ENCODE peak calls at places on chromosomes 5 and 9, in nine cellular contexts. One of them, this sample, is unnamed.

GRCh38 chr5:170844651-170845050 is 17.2 kb upstream of the RANBP17 start:
- DNase-seq in SW480: no peak
- DNase-seq in C1 segment of cervical spinal cord: no peak
- DNase-seq in adipocyte: no peak
- DNase-seq in hepatocyte: no peak
- DNase-seq in kidney tubule cell: no peak
- DNase-seq in sigmoid colon: no peak
- DNase-seq in GM12891: no peak
- DNase-seq in progenitor cell of endocrine pancreas: no peak
- DNase-seq in this sample: no peak

GRCh38 chr5:74075496-74075895 is 449.5 kb downstream of the ARHGEF28 start:
- DNase-seq in SW480: no peak
- DNase-seq in C1 segment of cervical spinal cord: no peak
- DNase-seq in adipocyte: no peak
- DNase-seq in hepatocyte: no peak
- DNase-seq in kidney tubule cell: no peak
- DNase-seq in sigmoid colon: no peak
- DNase-seq in GM12891: no peak
- DNase-seq in progenitor cell of endocrine pancreas: no peak
- DNase-seq in this sample: no peak

GRCh38 chr5:160357861-160358411 is 12.5 kb downstream of the C1QTNF2 start:
- DNase-seq in SW480: no peak
- DNase-seq in C1 segment of cervical spinal cord: no peak
- DNase-seq in adipocyte: no peak
- DNase-seq in hepatocyte: no peak
- DNase-seq in kidney tubule cell: no peak
- DNase-seq in sigmoid colon: peak
- DNase-seq in GM12891: no peak
- DNase-seq in progenitor cell of endocrine pancreas: no peak
- DNase-seq in this sample: no peak

GRCh38 chr9:19255112-19255511 is 24.6 kb downstream of the DENND4C start:
- DNase-seq in SW480: no peak
- DNase-seq in C1 segment of cervical spinal cord: no peak
- DNase-seq in adipocyte: no peak
- DNase-seq in hepatocyte: no peak
- DNase-seq in kidney tubule cell: no peak
- DNase-seq in sigmoid colon: no peak
- DNase-seq in GM12891: no peak
- DNase-seq in progenitor cell of endocrine pancreas: no peak
- DNase-seq in this sample: no peak

GRCh38 chr9:134712243-134712642 is 70.6 kb downstream of the COL5A1 start:
- DNase-seq in SW480: no peak
- DNase-seq in C1 segment of cervical spinal cord: no peak
- DNase-seq in adipocyte: no peak
- DNase-seq in hepatocyte: no peak
- DNase-seq in kidney tubule cell: no peak
- DNase-seq in sigmoid colon: no peak
- DNase-seq in GM12891: no peak
- DNase-seq in progenitor cell of endocrine pancreas: no peak
- DNase-seq in this sample: no peak

GRCh38 chr5:151213803-151214613 is 9.9 kb downstream of the CCDC69 start:
- DNase-seq in SW480: peak
- DNase-seq in C1 segment of cervical spinal cord: no peak
- DNase-seq in adipocyte: peak
- DNase-seq in hepatocyte: peak
- DNase-seq in kidney tubule cell: no peak
- DNase-seq in sigmoid colon: peak
- DNase-seq in GM12891: peak
- DNase-seq in progenitor cell of endocrine pancreas: no peak
- DNase-seq in this sample: no peak

GRCh38 chr5:167232675-167233074 is 1058.8 kb upstream of the WWC1 start:
- DNase-seq in SW480: no peak
- DNase-seq in C1 segment of cervical spinal cord: no peak
- DNase-seq in adipocyte: peak
- DNase-seq in hepatocyte: no peak
- DNase-seq in kidney tubule cell: no peak
- DNase-seq in sigmoid colon: no peak
- DNase-seq in GM12891: no peak
- DNase-seq in progenitor cell of endocrine pancreas: no peak
- DNase-seq in this sample: no peak

GRCh38 chr9:129139233-129139992 is 28.2 kb downstream of the PTPA start:
- DNase-seq in SW480: peak
- DNase-seq in C1 segment of cervical spinal cord: no peak
- DNase-seq in adipocyte: peak
- DNase-seq in hepatocyte: peak
- DNase-seq in kidney tubule cell: peak
- DNase-seq in sigmoid colon: peak
- DNase-seq in GM12891: peak
- DNase-seq in progenitor cell of endocrine pancreas: peak
- DNase-seq in this sample: peak

GRCh38 chr5:180352116-180352975 is 790 bp downstream of the GFPT2 start:
- DNase-seq in SW480: no peak
- DNase-seq in C1 segment of cervical spinal cord: no peak
- DNase-seq in adipocyte: peak
- DNase-seq in hepatocyte: peak
- DNase-seq in kidney tubule cell: no peak
- DNase-seq in sigmoid colon: peak
- DNase-seq in GM12891: no peak
- DNase-seq in progenitor cell of endocrine pancreas: no peak
- DNase-seq in this sample: no peak

GRCh38 chr5:68033961-68034581 is 181.5 kb upstream of the PIK3R1 start:
- DNase-seq in SW480: no peak
- DNase-seq in C1 segment of cervical spinal cord: no peak
- DNase-seq in adipocyte: peak
- DNase-seq in hepatocyte: peak
- DNase-seq in kidney tubule cell: peak
- DNase-seq in sigmoid colon: no peak
- DNase-seq in GM12891: no peak
- DNase-seq in progenitor cell of endocrine pancreas: no peak
- DNase-seq in this sample: no peak

GRCh38 chr5:154461531-154461930 is 15.7 kb downstream of the SAP30L start:
- DNase-seq in SW480: peak
- DNase-seq in C1 segment of cervical spinal cord: no peak
- DNase-seq in adipocyte: no peak
- DNase-seq in hepatocyte: no peak
- DNase-seq in kidney tubule cell: no peak
- DNase-seq in sigmoid colon: no peak
- DNase-seq in GM12891: no peak
- DNase-seq in progenitor cell of endocrine pancreas: no peak
- DNase-seq in this sample: peak

GRCh38 chr9:103821115-103821514 is 273.0 kb upstream of the SMC2 start:
- DNase-seq in SW480: no peak
- DNase-seq in C1 segment of cervical spinal cord: no peak
- DNase-seq in adipocyte: no peak
- DNase-seq in hepatocyte: no peak
- DNase-seq in kidney tubule cell: no peak
- DNase-seq in sigmoid colon: no peak
- DNase-seq in GM12891: no peak
- DNase-seq in progenitor cell of endocrine pancreas: no peak
- DNase-seq in this sample: no peak

GRCh38 chr9:27386759-27387158 is 89.8 kb upstream of the EQTN start:
- DNase-seq in SW480: no peak
- DNase-seq in C1 segment of cervical spinal cord: no peak
- DNase-seq in adipocyte: no peak
- DNase-seq in hepatocyte: peak
- DNase-seq in kidney tubule cell: no peak
- DNase-seq in sigmoid colon: no peak
- DNase-seq in GM12891: no peak
- DNase-seq in progenitor cell of endocrine pancreas: no peak
- DNase-seq in this sample: no peak

GRCh38 chr9:131578778-131579504 is 33.6 kb downstream of the PRRT1B start:
- DNase-seq in SW480: no peak
- DNase-seq in C1 segment of cervical spinal cord: no peak
- DNase-seq in adipocyte: no peak
- DNase-seq in hepatocyte: no peak
- DNase-seq in kidney tubule cell: no peak
- DNase-seq in sigmoid colon: peak
- DNase-seq in GM12891: peak
- DNase-seq in progenitor cell of endocrine pancreas: no peak
- DNase-seq in this sample: no peak

GRCh38 chr9:41229408-41230401 is 40.6 kb upstream of the ZNG1F start:
- DNase-seq in SW480: no peak
- DNase-seq in C1 segment of cervical spinal cord: no peak
- DNase-seq in adipocyte: peak
- DNase-seq in hepatocyte: peak
- DNase-seq in kidney tubule cell: peak
- DNase-seq in sigmoid colon: peak
- DNase-seq in GM12891: no peak
- DNase-seq in progenitor cell of endocrine pancreas: no peak
- DNase-seq in this sample: no peak

GRCh38 chr5:55454282-55454681 is 80.5 kb downstream of the PLPP1 start:
- DNase-seq in SW480: no peak
- DNase-seq in C1 segment of cervical spinal cord: no peak
- DNase-seq in adipocyte: no peak
- DNase-seq in hepatocyte: no peak
- DNase-seq in kidney tubule cell: no peak
- DNase-seq in sigmoid colon: no peak
- DNase-seq in GM12891: no peak
- DNase-seq in progenitor cell of endocrine pancreas: no peak
- DNase-seq in this sample: no peak

GRCh38 chr5:73958037-73958436 is 332.0 kb downstream of the ARHGEF28 start:
- DNase-seq in SW480: no peak
- DNase-seq in C1 segment of cervical spinal cord: no peak
- DNase-seq in adipocyte: no peak
- DNase-seq in hepatocyte: no peak
- DNase-seq in kidney tubule cell: no peak
- DNase-seq in sigmoid colon: no peak
- DNase-seq in GM12891: no peak
- DNase-seq in progenitor cell of endocrine pancreas: no peak
- DNase-seq in this sample: no peak

GRCh38 chr9:76654575-76654974 is 109.7 kb upstream of the PCA3 start:
- DNase-seq in SW480: no peak
- DNase-seq in C1 segment of cervical spinal cord: no peak
- DNase-seq in adipocyte: peak
- DNase-seq in hepatocyte: no peak
- DNase-seq in kidney tubule cell: peak
- DNase-seq in sigmoid colon: no peak
- DNase-seq in GM12891: no peak
- DNase-seq in progenitor cell of endocrine pancreas: no peak
- DNase-seq in this sample: peak

GRCh38 chr5:181245427-181246275 is 1.9 kb upstream of the RACK1 start:
- DNase-seq in SW480: peak
- DNase-seq in C1 segment of cervical spinal cord: no peak
- DNase-seq in adipocyte: no peak
- DNase-seq in hepatocyte: peak
- DNase-seq in kidney tubule cell: peak
- DNase-seq in sigmoid colon: no peak
- DNase-seq in GM12891: no peak
- DNase-seq in progenitor cell of endocrine pancreas: no peak
- DNase-seq in this sample: no peak

GRCh38 chr5:68255305-68256130 is 40.0 kb downstream of the PIK3R1 start:
- DNase-seq in SW480: no peak
- DNase-seq in C1 segment of cervical spinal cord: no peak
- DNase-seq in adipocyte: no peak
- DNase-seq in hepatocyte: no peak
- DNase-seq in kidney tubule cell: no peak
- DNase-seq in sigmoid colon: no peak
- DNase-seq in GM12891: no peak
- DNase-seq in progenitor cell of endocrine pancreas: no peak
- DNase-seq in this sample: no peak

GRCh38 chr9:13726746-13727145 is 447.3 kb upstream of the MPDZ start:
- DNase-seq in SW480: no peak
- DNase-seq in C1 segment of cervical spinal cord: no peak
- DNase-seq in adipocyte: no peak
- DNase-seq in hepatocyte: no peak
- DNase-seq in kidney tubule cell: no peak
- DNase-seq in sigmoid colon: no peak
- DNase-seq in GM12891: no peak
- DNase-seq in progenitor cell of endocrine pancreas: no peak
- DNase-seq in this sample: no peak

GRCh38 chr5:84715087-84715486 is 330.4 kb upstream of the EDIL3 start:
- DNase-seq in SW480: no peak
- DNase-seq in C1 segment of cervical spinal cord: no peak
- DNase-seq in adipocyte: peak
- DNase-seq in hepatocyte: no peak
- DNase-seq in kidney tubule cell: no peak
- DNase-seq in sigmoid colon: no peak
- DNase-seq in GM12891: no peak
- DNase-seq in progenitor cell of endocrine pancreas: no peak
- DNase-seq in this sample: no peak

GRCh38 chr5:21452429-21452828 is 1400.7 kb downstream of the CDH12 start:
- DNase-seq in SW480: no peak
- DNase-seq in C1 segment of cervical spinal cord: no peak
- DNase-seq in adipocyte: peak
- DNase-seq in hepatocyte: no peak
- DNase-seq in kidney tubule cell: no peak
- DNase-seq in sigmoid colon: no peak
- DNase-seq in GM12891: no peak
- DNase-seq in progenitor cell of endocrine pancreas: no peak
- DNase-seq in this sample: no peak

GRCh38 chr5:71693828-71694427 is 25.1 kb upstream of the CARTPT start:
- DNase-seq in SW480: peak
- DNase-seq in C1 segment of cervical spinal cord: no peak
- DNase-seq in adipocyte: no peak
- DNase-seq in hepatocyte: peak
- DNase-seq in kidney tubule cell: no peak
- DNase-seq in sigmoid colon: no peak
- DNase-seq in GM12891: no peak
- DNase-seq in progenitor cell of endocrine pancreas: no peak
- DNase-seq in this sample: no peak

GRCh38 chr5:61823796-61824195 is 482.2 kb upstream of the KIF2A start:
- DNase-seq in SW480: no peak
- DNase-seq in C1 segment of cervical spinal cord: no peak
- DNase-seq in adipocyte: no peak
- DNase-seq in hepatocyte: no peak
- DNase-seq in kidney tubule cell: no peak
- DNase-seq in sigmoid colon: no peak
- DNase-seq in GM12891: no peak
- DNase-seq in progenitor cell of endocrine pancreas: no peak
- DNase-seq in this sample: no peak

GRCh38 chr5:138972230-138972629 is 97.1 kb upstream of the LRRTM2 start:
- DNase-seq in SW480: no peak
- DNase-seq in C1 segment of cervical spinal cord: no peak
- DNase-seq in adipocyte: peak
- DNase-seq in hepatocyte: no peak
- DNase-seq in kidney tubule cell: no peak
- DNase-seq in sigmoid colon: no peak
- DNase-seq in GM12891: no peak
- DNase-seq in progenitor cell of endocrine pancreas: no peak
- DNase-seq in this sample: no peak

GRCh38 chr5:151719228-151719861 is 32.6 kb upstream of the SPARC start:
- DNase-seq in SW480: no peak
- DNase-seq in C1 segment of cervical spinal cord: no peak
- DNase-seq in adipocyte: peak
- DNase-seq in hepatocyte: no peak
- DNase-seq in kidney tubule cell: peak
- DNase-seq in sigmoid colon: no peak
- DNase-seq in GM12891: no peak
- DNase-seq in progenitor cell of endocrine pancreas: no peak
- DNase-seq in this sample: peak

GRCh38 chr5:64977779-64978178 is 209.0 kb downstream of the CWC27 start:
- DNase-seq in SW480: no peak
- DNase-seq in C1 segment of cervical spinal cord: no peak
- DNase-seq in adipocyte: no peak
- DNase-seq in hepatocyte: no peak
- DNase-seq in kidney tubule cell: peak
- DNase-seq in sigmoid colon: no peak
- DNase-seq in GM12891: no peak
- DNase-seq in progenitor cell of endocrine pancreas: no peak
- DNase-seq in this sample: no peak

GRCh38 chr5:170503970-170504525 is at the start of gene KCNIP1:
- DNase-seq in SW480: no peak
- DNase-seq in C1 segment of cervical spinal cord: no peak
- DNase-seq in adipocyte: peak
- DNase-seq in hepatocyte: peak
- DNase-seq in kidney tubule cell: peak
- DNase-seq in sigmoid colon: no peak
- DNase-seq in GM12891: no peak
- DNase-seq in progenitor cell of endocrine pancreas: peak
- DNase-seq in this sample: no peak

GRCh38 chr5:150044334-150044681 is 42.0 kb downstream of the CSF1R start:
- DNase-seq in SW480: no peak
- DNase-seq in C1 segment of cervical spinal cord: no peak
- DNase-seq in adipocyte: peak
- DNase-seq in hepatocyte: peak
- DNase-seq in kidney tubule cell: peak
- DNase-seq in sigmoid colon: no peak
- DNase-seq in GM12891: no peak
- DNase-seq in progenitor cell of endocrine pancreas: no peak
- DNase-seq in this sample: peak

GRCh38 chr9:135703726-135704125 is 1.7 kb downstream of the KCNT1 start:
- DNase-seq in SW480: no peak
- DNase-seq in C1 segment of cervical spinal cord: no peak
- DNase-seq in adipocyte: no peak
- DNase-seq in hepatocyte: peak
- DNase-seq in kidney tubule cell: no peak
- DNase-seq in sigmoid colon: no peak
- DNase-seq in GM12891: no peak
- DNase-seq in progenitor cell of endocrine pancreas: no peak
- DNase-seq in this sample: no peak